ENCODE peak calls at places on chromosome 20, in five cellular contexts. P, Z, K, Q and L are unnamed samples.

GRCh38 chr20:23205656-23206055 is 119.5 kb upstream of the CD93 start:
- DNase-seq in P (no peak), Z (no peak), K (no peak), Q (no peak), L (no peak)

GRCh38 chr20:31720486-31721407 is 1.9 kb downstream of the BCL2L1 start:
- DNase-seq in P (peak), Z (no peak), K (no peak), Q (peak), L (no peak)

GRCh38 chr20:48760403-48760889 is 67.4 kb downstream of the PREX1 start:
- DNase-seq in P (peak), Z (no peak), K (peak), Q (peak), L (peak)

GRCh38 chr20:31673943-31674463 is 36.3 kb downstream of the COX4I2 start:
- DNase-seq in P (no peak), Z (no peak), K (no peak), Q (no peak), L (no peak)

GRCh38 chr20:50294164-50295088 is 103.8 kb downstream of the CEBPB start:
- DNase-seq in P (no peak), Z (no peak), K (no peak), Q (no peak), L (no peak)

GRCh38 chr20:20685635-20686034 is 26.8 kb downstream of the RALGAPA2 start:
- DNase-seq in P (no peak), Z (no peak), K (no peak), Q (no peak), L (no peak)

GRCh38 chr20:33893314-33893713 is 82.2 kb downstream of the CHMP4B start:
- DNase-seq in P (no peak), Z (no peak), K (no peak), Q (no peak), L (no peak)

GRCh38 chr20:17969884-17970409 is 1.1 kb downstream of the MGME1 start:
- DNase-seq in P (peak), Z (no peak), K (no peak), Q (no peak), L (peak)

GRCh38 chr20:25015986-25016385 is 23.4 kb upstream of the APMAP start:
- DNase-seq in P (no peak), Z (no peak), K (no peak), Q (no peak), L (no peak)

GRCh38 chr20:15475483-15475882 is 1097.8 kb downstream of the KIF16B start:
- DNase-seq in P (peak), Z (no peak), K (no peak), Q (no peak), L (no peak)

GRCh38 chr20:43658723-43659419 is 8.0 kb upstream of the MYBL2 start:
- DNase-seq in P (no peak), Z (no peak), K (no peak), Q (no peak), L (no peak)

GRCh38 chr20:44208770-44209169 is 1.8 kb downstream of the OSER1 start:
- DNase-seq in P (peak), Z (no peak), K (no peak), Q (no peak), L (no peak)

GRCh38 chr20:58389324-58389967 is 417 bp downstream of the VAPB start:
- DNase-seq in P (peak), Z (peak), K (peak), Q (no peak), L (no peak)